ENCODE peak calls at places on chromosomes 6 and 20, in nine cellular contexts. I is spleen, E is ovary, F is transverse colon, J is IMR-90, Z is lower leg skin, X is A549, P is breast epithelium, S is HepG2. M is an unnamed sample.

GRCh38 chr6:28974505-28974904 is 30.6 kb downstream of the ZNF311 start:
- DNase-seq in X (no peak), S (no peak), I (no peak), P (no peak), E (no peak), J (no peak), Z (no peak), F (peak), M (no peak)

GRCh38 chr6:39366875-39367618 is 44.5 kb upstream of the KCNK16 start:
- DNase-seq in F (no peak), S (no peak), J (no peak), I (no peak), Z (no peak), X (no peak), P (no peak), E (no peak), M (no peak)

GRCh38 chr6:69063401-69063800 is 428.3 kb downstream of the ADGRB3 start:
- DNase-seq in J (no peak), S (no peak), F (no peak), Z (no peak), P (no peak), E (no peak), I (no peak), X (no peak), M (no peak)

GRCh38 chr6:57257911-57258541 is 35.9 kb upstream of the RAB23 start:
- DNase-seq in E (no peak), P (no peak), S (no peak), I (no peak), J (peak), Z (no peak), X (no peak), F (no peak), M (no peak)

GRCh38 chr20:49521356-49521755 is 38.9 kb upstream of the KCNB1 start:
- DNase-seq in P (no peak), J (no peak), F (no peak), X (no peak), Z (no peak), S (no peak), E (no peak), I (no peak), M (no peak)

GRCh38 chr6:108559097-108559883 is 1.4 kb upstream of the FOXO3 start:
- DNase-seq in X (peak), P (peak), J (peak), S (peak), E (peak), I (peak), F (peak), Z (peak), M (peak)

GRCh38 chr20:59300341-59301081 is at the start of gene EDN3:
- DNase-seq in J (no peak), P (no peak), E (no peak), F (peak), S (no peak), Z (no peak), X (no peak), I (no peak), M (no peak)

GRCh38 chr6:69867075-69867911 is 937 bp downstream of the COL19A1 start:
- DNase-seq in X (peak), J (peak), I (peak), E (peak), F (peak), S (peak), P (no peak), Z (peak), M (peak)

GRCh38 chr6:36904096-36904495 is 18.3 kb downstream of the C6orf89 start:
- DNase-seq in E (no peak), P (no peak), F (no peak), Z (no peak), S (no peak), J (peak), I (no peak), X (no peak), M (no peak)

GRCh38 chr6:18155864-18156396 is 708 bp downstream of the KDM1B start:
- DNase-seq in F (peak), E (peak), J (peak), S (peak), Z (peak), P (peak), I (peak), X (peak), M (peak)

GRCh38 chr6:170069611-170070010 is 221.3 kb downstream of the DLL1 start:
- DNase-seq in X (no peak), I (no peak), P (no peak), E (no peak), Z (no peak), J (no peak), S (no peak), F (no peak), M (no peak)

GRCh38 chr6:44176130-44176934 is 17.7 kb downstream of the CAPN11 start:
- DNase-seq in I (no peak), J (no peak), Z (no peak), X (no peak), F (no peak), E (no peak), P (peak), S (no peak), M (no peak)

GRCh38 chr20:25301357-25301920 is 53.6 kb downstream of the PYGB start:
- DNase-seq in F (no peak), S (no peak), X (no peak), I (no peak), P (no peak), J (no peak), Z (no peak), E (no peak), M (no peak)

GRCh38 chr6:149249370-149250357 is 67.8 kb upstream of the TAB2 start:
- DNase-seq in E (no peak), Z (no peak), F (no peak), X (peak), P (no peak), J (no peak), I (no peak), S (peak), M (no peak)

GRCh38 chr6:492816-493414 is 101.4 kb downstream of the IRF4 start:
- DNase-seq in P (no peak), Z (no peak), I (no peak), E (no peak), X (no peak), S (no peak), J (no peak), F (no peak), M (no peak)

GRCh38 chr20:51565298-51565697 is 22.8 kb upstream of the NFATC2 start:
- DNase-seq in F (no peak), E (no peak), J (no peak), I (no peak), Z (no peak), X (no peak), P (no peak), S (no peak), M (no peak)

GRCh38 chr20:25310921-25311728 is 63.2 kb downstream of the PYGB start:
- DNase-seq in Z (peak), S (peak), E (no peak), F (peak), P (no peak), J (peak), I (peak), X (no peak), M (peak)

GRCh38 chr20:10793741-10794140 is 119.9 kb upstream of the JAG1 start:
- DNase-seq in I (no peak), S (no peak), X (no peak), F (no peak), J (no peak), P (no peak), E (no peak), Z (no peak), M (no peak)

GRCh38 chr6:148983986-148984385 is 237.2 kb downstream of the UST start:
- DNase-seq in E (no peak), F (no peak), J (peak), P (no peak), I (no peak), S (no peak), X (no peak), Z (no peak), M (no peak)

DNA sequence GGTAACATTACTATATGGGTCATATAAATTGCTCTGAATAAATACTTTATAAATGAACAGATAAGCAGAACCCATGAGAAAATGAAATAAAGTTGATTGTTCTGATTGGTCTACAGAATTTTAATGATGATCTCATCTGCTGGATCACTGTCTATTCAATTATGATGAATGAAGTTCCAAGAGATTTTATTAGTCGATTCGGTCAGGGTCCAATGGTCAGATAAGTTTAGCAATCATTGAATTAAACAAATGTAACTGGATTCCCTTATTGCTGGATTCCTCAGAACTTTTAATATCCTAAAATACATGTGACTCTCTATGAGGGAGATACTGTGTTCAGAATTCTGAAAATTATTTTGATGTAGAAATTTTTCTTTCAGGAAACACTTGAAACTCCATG is 715.2 kb downstream of the EPM2A start:
- DNase-seq in Z (no peak), X (no peak), P (no peak), J (no peak), E (no peak), S (no peak), I (no peak), F (no peak), M (no peak)
- TF ChIP-seq POLR2A in Z (no peak), X (no peak), P (no peak), J (no peak), E (no peak), S (no peak), I (no peak), F (no peak), M (no peak)

DNA sequence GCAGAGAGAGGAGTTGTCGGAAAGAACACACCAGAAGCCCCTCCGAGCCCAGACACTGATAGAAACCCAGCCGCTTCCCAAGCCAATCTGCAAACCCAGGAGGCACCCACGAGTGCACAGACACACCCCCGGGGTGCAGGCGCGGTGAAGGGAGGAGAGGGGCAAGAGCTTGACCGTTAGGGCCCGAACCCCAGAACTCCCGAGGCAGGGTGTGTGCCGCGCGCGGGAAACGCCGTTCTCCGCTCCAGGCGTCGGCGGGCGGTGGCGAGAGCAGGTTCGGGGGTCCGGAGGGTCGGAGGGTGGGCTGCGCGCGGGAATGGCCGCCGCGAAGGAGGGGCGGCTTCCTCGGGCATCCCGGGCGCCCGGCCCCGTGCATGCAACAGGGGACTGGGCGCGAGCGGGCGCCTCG is 549 bp downstream of the ELOVL2 start:
- DNase-seq in F (no peak), X (no peak), Z (no peak), P (no peak), J (no peak), I (peak), E (no peak), S (no peak), M (no peak)
- H3K4me3 ChIP-seq in F (peak), X (peak), Z (peak), P (peak), J (peak), I (peak), E (peak), S (peak), M (peak)

GRCh38 chr6:26290941-26291340 is 74.1 kb upstream of the BTN3A2 start:
- DNase-seq in I (no peak), Z (no peak), P (no peak), J (no peak), E (no peak), X (no peak), F (no peak), S (no peak), M (no peak)

GRCh38 chr6:26296556-26296856 is 68.5 kb upstream of the BTN3A2 start:
- DNase-seq in J (no peak), X (no peak), S (no peak), E (no peak), Z (no peak), P (no peak), I (no peak), F (no peak), M (no peak)

GRCh38 chr6:26295691-26296555 is 69.1 kb upstream of the BTN3A2 start:
- DNase-seq in F (peak), X (peak), J (peak), P (no peak), Z (no peak), I (no peak), E (no peak), S (peak), M (peak)

GRCh38 chr6:26294276-26294675 is 70.7 kb upstream of the BTN3A2 start:
- DNase-seq in S (no peak), F (no peak), I (no peak), J (no peak), P (no peak), X (no peak), Z (no peak), E (no peak), M (no peak)

GRCh38 chr6:26292709-26293108 is 72.3 kb upstream of the BTN3A2 start:
- DNase-seq in J (no peak), X (no peak), I (no peak), F (no peak), S (no peak), P (no peak), Z (no peak), E (no peak), M (no peak)
- TF ChIP-seq POLR2A in J (no peak), X (no peak), I (no peak), F (no peak), S (no peak), P (no peak), Z (no peak), E (no peak), M (no peak)

GRCh38 chr6:46016063-46016608 is 476 bp upstream of the CLIC5 start:
- DNase-seq in J (no peak), X (no peak), E (no peak), S (no peak), I (no peak), F (peak), P (no peak), Z (no peak), M (no peak)
- H3K4me3 ChIP-seq in J (no peak), X (peak), E (no peak), S (peak), I (peak), F (peak), P (peak), Z (peak), M (peak)

GRCh38 chr6:26233608-26234420 is 131.2 kb upstream of the BTN3A2 start:
- DNase-seq in P (peak), X (peak), Z (peak), E (no peak), S (no peak), F (peak), J (peak), I (peak), M (peak)
- TF ChIP-seq POLR2A in P (no peak), X (peak), Z (no peak), E (no peak), S (no peak), F (no peak), J (peak), I (peak), M (no peak)

DNA sequence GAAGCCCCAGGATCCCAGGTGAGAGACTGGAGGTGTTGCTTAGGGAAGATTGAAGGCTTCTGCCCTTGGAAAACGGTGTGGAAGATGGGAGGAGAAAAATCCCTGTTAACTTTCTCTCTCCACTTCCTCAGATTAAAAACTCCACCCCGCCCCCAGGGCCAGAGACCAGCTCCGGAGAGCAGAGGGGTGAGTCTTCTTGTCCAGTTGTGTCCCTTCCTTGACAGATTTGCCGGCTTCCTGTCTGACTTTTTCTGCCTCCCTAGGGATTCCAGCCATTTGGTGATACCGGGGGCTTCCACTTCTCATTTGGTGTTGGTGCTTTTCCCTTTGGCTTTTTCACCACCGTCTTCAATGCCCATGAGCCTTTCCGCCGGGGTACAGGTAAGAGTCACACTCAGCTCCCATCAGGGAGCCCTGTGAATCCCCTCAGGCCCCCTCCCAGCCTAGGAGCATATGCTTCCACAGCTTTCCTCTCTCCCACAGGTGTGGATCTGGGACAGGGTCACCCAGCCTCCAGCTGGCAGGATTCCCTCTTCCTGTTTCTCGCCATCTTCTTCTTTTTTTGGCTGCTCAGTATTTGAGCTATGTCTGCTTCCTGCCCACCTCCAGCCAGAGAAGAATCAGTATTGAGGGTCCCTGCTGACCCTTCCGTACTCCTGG is 1.7 kb downstream of the RNF5 start:
- DNase-seq in S (no peak), F (no peak), I (no peak), X (no peak), J (no peak), E (no peak), P (no peak), Z (no peak), M (no peak)
- H3K4me3 ChIP-seq in S (no peak), F (peak), I (no peak), X (no peak), J (no peak), E (no peak), P (no peak), Z (no peak), M (peak)

GRCh38 chr6:43061861-43062260 is 2.4 kb downstream of the KLC4 start:
- DNase-seq in P (no peak), E (no peak), F (no peak), S (no peak), I (no peak), Z (no peak), X (no peak), J (peak), M (no peak)

GRCh38 chr6:43058511-43058910 is 723 bp downstream of the MRPL2 start:
- DNase-seq in X (no peak), J (no peak), S (no peak), P (no peak), Z (no peak), I (no peak), F (no peak), E (no peak), M (no peak)

GRCh38 chr6:43060034-43060754 is 763 bp downstream of the KLC4 start:
- DNase-seq in X (peak), S (peak), P (no peak), F (peak), E (no peak), Z (no peak), J (no peak), I (no peak), M (peak)

GRCh38 chr6:43060755-43061633 is 1.6 kb downstream of the KLC4 start:
- DNase-seq in J (no peak), E (no peak), S (no peak), X (no peak), P (no peak), Z (no peak), F (no peak), I (no peak), M (no peak)

GRCh38 chr6:43059168-43060033 is at the start of the genes KLC4 and MRPL2:
- DNase-seq in P (peak), S (peak), J (peak), X (peak), E (peak), I (peak), F (peak), Z (peak), M (peak)
- TF ChIP-seq POLR2A in P (peak), S (no peak), J (peak), X (peak), E (peak), I (peak), F (peak), Z (peak), M (no peak)